ENCODE peak calls at places on chromosomes 12 and 14, in seven cellular contexts. W, N, L, O, D, J and M are unnamed samples.

GRCh38 chr12:108237272-108237671 is 101.8 kb downstream of the CMKLR1 start:
- DNase-seq in L (no peak), D (no peak), N (no peak), W (no peak), J (no peak), O (no peak), M (no peak)

GRCh38 chr12:2177751-2178150 is 125.0 kb downstream of the CACNA1C start:
- DNase-seq in N (no peak), D (no peak), W (no peak), O (no peak), J (no peak), L (no peak), M (no peak)

GRCh38 chr12:108449478-108449877 is 65.6 kb upstream of the FICD start:
- DNase-seq in D (no peak), O (peak; percentile 5), L (no peak), N (no peak), J (no peak), W (no peak), M (no peak)

GRCh38 chr12:52947738-52948423 is 1.0 kb upstream of the KRT18 start:
- DNase-seq in W (no peak), N (no peak), O (no peak), L (no peak), J (no peak), D (no peak), M (no peak)

GRCh38 chr12:52262286-52262685 is 12.2 kb upstream of the KRT86 start:
- DNase-seq in O (no peak), N (no peak), L (no peak), W (no peak), J (no peak), D (no peak), M (no peak)

GRCh38 chr12:29207120-29207519 is 58.0 kb downstream of the FAR2 start:
- DNase-seq in L (no peak), W (no peak), J (no peak), N (no peak), O (no peak), D (no peak), M (no peak)

GRCh38 chr12:114740448-114740847 is 56.5 kb upstream of the TBX3 start:
- DNase-seq in L (no peak), O (no peak), W (no peak), N (no peak), D (no peak), J (no peak), M (no peak)

GRCh38 chr14:76698631-76699030 is 62.6 kb upstream of the VASH1 start:
- DNase-seq in J (no peak), D (no peak), O (no peak), W (no peak), N (no peak), L (peak; percentile 8), M (peak; percentile 2)

GRCh38 chr14:103259801-103260628 is 74.0 kb upstream of the EIF5 start:
- DNase-seq in L (peak; percentile 50), N (peak; percentile 32), W (no peak), D (no peak), O (peak; percentile 51), J (no peak), M (no peak)